ENCODE peak calls at places on chromosomes 12 and 14, in six cellular contexts. W is neural progenitor cell, A is fibroblast of lung, Y is tibial nerve, O is tibial artery, I is AG04450. J is an unnamed sample.

GRCh38 chr12:92108651-92109050 is 37.0 kb downstream of the BTG1 start:
- DNase-seq in W (peak; percentile 59), A (peak; percentile 45), Y (no peak), O (no peak), I (peak; percentile 36), J (no peak)

GRCh38 chr14:87334997-87335675 is 657.8 kb downstream of the GALC start:
- DNase-seq in W (no peak), A (no peak), Y (no peak), O (no peak), I (no peak), J (no peak)

GRCh38 chr12:67302162-67302561 is 33.0 kb downstream of the CAND1 start:
- DNase-seq in W (no peak), A (no peak), Y (no peak), O (no peak), I (no peak), J (no peak)

GRCh38 chr14:88612981-88613380 is 50.1 kb downstream of the ZC3H14 start:
- DNase-seq in W (no peak), A (peak; percentile 18), Y (no peak), O (no peak), I (no peak), J (no peak)

GRCh38 chr12:92363295-92364146 is 217.9 kb upstream of the BTG1 start:
- DNase-seq in W (no peak), A (peak; percentile 50), Y (no peak), O (no peak), I (no peak), J (peak; percentile 58)

GRCh38 chr14:88995437-88996198 is 171.2 kb downstream of the TTC8 start:
- DNase-seq in W (no peak), A (peak; percentile 99), Y (no peak), O (no peak), I (peak; percentile 85), J (no peak)

GRCh38 chr14:33647385-33647786 is 303.5 kb downstream of the EGLN3 start:
- DNase-seq in W (no peak), A (peak; percentile 99), Y (no peak), O (no peak), I (peak; percentile 61), J (no peak)

GRCh38 chr12:9364224-9365176 is 156.3 kb upstream of the PZP start:
- DNase-seq in W (peak; percentile 62), A (peak; percentile 89), Y (no peak), O (no peak), I (peak; percentile 57), J (no peak)

GRCh38 chr12:113477842-113478215 is 6.2 kb upstream of the LHX5 start:
- DNase-seq in W (no peak), A (no peak), Y (no peak), O (no peak), I (no peak), J (no peak)

GRCh38 chr12:130336723-130337475 is 788 bp upstream of the PIWIL1 start:
- DNase-seq in W (no peak), A (no peak), Y (no peak), O (no peak), I (no peak), J (no peak)

GRCh38 chr14:97156705-97157104 is 359.5 kb downstream of the VRK1 start:
- DNase-seq in W (no peak), A (no peak), Y (no peak), O (no peak), I (no peak), J (no peak)

GRCh38 chr12:56114084-56114483 is 2.3 kb upstream of the RPL41 start:
- DNase-seq in W (no peak), A (no peak), Y (no peak), O (no peak), I (no peak), J (no peak)

GRCh38 chr14:36925094-36925493 is 247.3 kb downstream of the SLC25A21 start:
- DNase-seq in W (no peak), A (no peak), Y (no peak), O (no peak), I (no peak), J (no peak)

GRCh38 chr12:88453323-88453722 is 126.9 kb downstream of the KITLG start:
- DNase-seq in W (no peak), A (peak; percentile 46), Y (no peak), O (no peak), I (no peak), J (no peak)

GRCh38 chr12:117507547-117507946 is 146.1 kb upstream of the NOS1 start:
- DNase-seq in W (no peak), A (no peak), Y (no peak), O (no peak), I (no peak), J (no peak)

GRCh38 chr12:57815177-57816000 is 3.1 kb downstream of the AVIL start:
- DNase-seq in W (peak; percentile 58), A (no peak), Y (no peak), O (peak; percentile 65), I (no peak), J (no peak)

GRCh38 chr12:124544311-124544970 is 23.0 kb downstream of the NCOR2 start:
- DNase-seq in W (peak; percentile 64), A (no peak), Y (no peak), O (no peak), I (no peak), J (no peak)

GRCh38 chr12:55730447-55730820 is 1.6 kb upstream of the CD63 start:
- DNase-seq in W (no peak), A (no peak), Y (no peak), O (no peak), I (no peak), J (no peak)

GRCh38 chr14:72128629-72129028 is 196.4 kb downstream of the RGS6 start:
- DNase-seq in W (no peak), A (no peak), Y (no peak), O (no peak), I (no peak), J (no peak)

GRCh38 chr12:75825686-75826085 is 205.9 kb downstream of the PHLDA1 start:
- DNase-seq in W (no peak), A (peak; percentile 97), Y (no peak), O (no peak), I (peak; percentile 39), J (no peak)

GRCh38 chr12:10448236-10448635 is 4.9 kb downstream of the KLRC1 start:
- DNase-seq in W (no peak), A (no peak), Y (no peak), O (no peak), I (no peak), J (no peak)

GRCh38 chr12:31207799-31208465 is 118.0 kb downstream of the SINHCAF start:
- DNase-seq in W (no peak), A (no peak), Y (no peak), O (no peak), I (no peak), J (no peak)

GRCh38 chr12:79886917-79887519 is 47.9 kb downstream of the PPP1R12A start:
- DNase-seq in W (peak; percentile 42), A (peak; percentile 57), Y (no peak), O (no peak), I (peak; percentile 11), J (no peak)

GRCh38 chr14:44607701-44608100 is 100.6 kb upstream of the FSCB start:
- DNase-seq in W (no peak), A (no peak), Y (no peak), O (no peak), I (no peak), J (no peak)

GRCh38 chr14:74959596-74960180 is 4.3 kb upstream of the PGF start:
- DNase-seq in W (no peak), A (no peak), Y (no peak), O (no peak), I (no peak), J (no peak)

GRCh38 chr12:120064054-120064940 is 52.3 kb downstream of the RAB35 start:
- DNase-seq in W (no peak), A (no peak), Y (no peak), O (no peak), I (no peak), J (no peak)

DNA sequence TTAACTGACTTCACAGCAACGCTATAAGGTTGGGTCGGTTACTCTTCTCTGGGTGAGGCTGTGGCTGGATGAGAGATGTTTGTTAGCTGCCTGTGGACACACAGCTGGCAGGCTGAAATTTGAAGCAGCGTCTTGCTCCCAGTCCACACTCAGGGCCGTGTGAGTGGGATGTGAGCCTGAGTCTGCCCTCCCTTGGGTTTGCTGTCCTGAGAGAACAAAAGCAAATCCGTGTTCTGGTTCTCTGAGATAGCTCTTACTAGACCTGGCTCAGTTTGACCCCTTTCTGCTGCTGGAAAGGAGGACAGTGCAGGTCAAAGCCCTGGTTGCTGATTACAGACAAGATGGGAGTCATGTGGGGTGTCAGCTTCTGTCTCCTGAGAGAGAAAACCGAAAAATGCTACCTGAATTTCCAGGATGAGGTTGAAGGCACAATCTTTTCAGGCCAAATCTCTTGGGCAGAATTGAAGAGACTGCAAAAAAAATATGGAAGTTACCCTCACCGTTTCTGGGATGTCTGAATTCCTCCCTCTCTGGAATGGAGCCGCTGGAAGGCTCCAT is 270.8 kb downstream of the ZFP36L1 start:
- DNase-seq in W (no peak), A (no peak), Y (no peak), O (no peak), I (no peak), J (no peak)
- H3K27ac ChIP-seq in W (peak overlapping the region; percentile 93), A (no peak overlapping the region), Y (peak overlapping the region; percentile 66), O (peak overlapping the region; percentile 84), I (no peak overlapping the region), J (no peak overlapping the region)

DNA sequence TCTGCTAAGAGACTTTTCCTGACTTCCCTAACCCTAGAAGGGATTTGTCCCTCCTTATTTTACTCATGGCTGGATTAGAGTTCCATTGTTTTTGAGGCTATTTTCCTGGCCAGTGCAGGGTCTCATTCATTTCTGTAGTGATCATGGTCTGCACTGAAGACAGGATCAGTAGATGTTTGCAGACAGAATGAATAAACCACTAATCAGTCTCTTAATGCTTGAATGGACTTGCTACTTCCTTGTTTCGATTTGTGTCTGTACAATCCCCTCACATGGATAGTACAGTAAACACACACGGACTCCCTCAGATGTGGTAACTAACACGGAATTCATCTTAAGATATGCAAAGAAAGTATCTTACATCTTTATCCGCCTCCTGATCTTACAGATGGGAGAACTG is 102.6 kb upstream of the PRB2 start:
- DNase-seq in W (no peak), A (no peak), Y (no peak), O (no peak), I (no peak), J (no peak)
- H3K27me3 ChIP-seq in W (peaks cover 50% of the 10 kb centered on the region), A (no peaks in the 10 kb centered on the region), Y (peaks cover 4% of the 10 kb centered on the region), O (no peaks in the 10 kb centered on the region), I (no peaks in the 10 kb centered on the region), J (peaks cover 18% of the 10 kb centered on the region)

DNA sequence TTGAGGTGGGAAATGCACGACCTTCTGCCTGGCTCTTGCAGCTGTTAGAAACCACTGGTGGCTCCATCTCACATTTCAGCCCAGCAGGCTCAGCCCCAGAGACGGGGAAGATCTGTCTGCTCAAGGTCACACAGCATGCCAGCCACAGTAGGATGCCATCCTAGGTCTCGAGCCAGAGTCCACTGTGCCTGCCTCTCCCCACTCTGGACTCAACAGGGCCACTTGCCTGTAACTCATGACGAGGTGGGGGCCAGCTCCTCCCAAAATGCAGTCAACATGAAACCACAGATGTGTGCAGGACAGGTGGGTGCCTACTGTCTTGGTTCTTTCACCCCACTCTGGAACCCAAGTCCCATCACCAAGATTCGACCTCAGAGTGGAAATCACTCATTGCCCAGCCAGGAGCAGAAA is 23.2 kb downstream of the BCL11B start:
- DNase-seq in W (no peak), A (no peak), Y (no peak), O (no peak), I (no peak), J (no peak)
- H3K27ac ChIP-seq in W (no peak overlapping the region), A (no peak overlapping the region), Y (no peak overlapping the region), O (no peak overlapping the region), I (no peak overlapping the region), J (peak overlapping the region; percentile 97)

DNA sequence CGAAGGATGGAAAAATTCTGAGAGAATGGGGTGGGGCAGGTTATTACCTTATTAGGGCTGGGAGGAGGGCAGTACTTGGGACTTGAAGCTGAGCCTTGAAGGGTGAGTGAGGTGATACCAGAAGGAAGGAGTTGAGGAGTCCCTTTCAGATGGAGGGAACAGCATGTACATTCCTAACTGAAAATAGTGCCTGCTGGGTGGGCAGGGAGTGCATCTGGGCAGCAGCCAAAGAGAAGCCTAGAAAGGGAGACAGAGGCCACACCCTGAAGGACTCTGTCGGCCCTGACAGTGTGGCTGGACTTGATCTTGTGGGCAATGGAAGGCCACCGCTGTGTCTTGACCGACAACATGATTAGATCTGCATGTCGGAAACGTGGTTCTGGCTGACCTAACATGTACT is 147.6 kb downstream of the NDUFA12 start:
- DNase-seq in W (no peak), A (no peak), Y (no peak), O (no peak), I (no peak), J (no peak)
- H3K27me3 ChIP-seq in W (no peaks in the 10 kb centered on the region), A (no peaks in the 10 kb centered on the region), Y (no peaks in the 10 kb centered on the region), O (no peaks in the 10 kb centered on the region), I (peaks cover 5% of the 10 kb centered on the region), J (no peaks in the 10 kb centered on the region)